ENCODE peak calls at places on chromosomes 5 and 9, in six cellular contexts. One of them, this sample, is unnamed.

GRCh38 chr5:66585291-66585690 is 10.9 kb upstream of the MAST4 start:
- DNase-seq in fibroblast of lung: no peak
- DNase-seq in SJSA1: no peak
- DNase-seq in cardiac muscle cell: no peak
- DNase-seq in mesenchymal stem cell: no peak
- DNase-seq in sigmoid colon: no peak
- DNase-seq in this sample: no peak

GRCh38 chr9:133783331-133783731 is 45.2 kb upstream of the SARDH start:
- DNase-seq in fibroblast of lung: no peak
- DNase-seq in SJSA1: no peak
- DNase-seq in cardiac muscle cell: no peak
- DNase-seq in mesenchymal stem cell: no peak
- DNase-seq in sigmoid colon: no peak
- DNase-seq in this sample: no peak

GRCh38 chr5:120386981-120387380 is 77.1 kb upstream of the PRR16 start:
- DNase-seq in fibroblast of lung: no peak
- DNase-seq in SJSA1: no peak
- DNase-seq in cardiac muscle cell: no peak
- DNase-seq in mesenchymal stem cell: no peak
- DNase-seq in sigmoid colon: no peak
- DNase-seq in this sample: no peak

GRCh38 chr9:133120343-133121199 is 469 bp downstream of the RALGDS start:
- DNase-seq in fibroblast of lung: no peak
- DNase-seq in SJSA1: no peak
- DNase-seq in cardiac muscle cell: no peak
- DNase-seq in mesenchymal stem cell: no peak
- DNase-seq in sigmoid colon: peak; percentile 75
- DNase-seq in this sample: no peak

GRCh38 chr9:79123419-79123818 is 448.3 kb upstream of the TLE4 start:
- DNase-seq in fibroblast of lung: peak; percentile 22
- DNase-seq in SJSA1: no peak
- DNase-seq in cardiac muscle cell: peak; percentile 15
- DNase-seq in mesenchymal stem cell: no peak
- DNase-seq in sigmoid colon: no peak
- DNase-seq in this sample: no peak

GRCh38 chr9:129748249-129748648 is 4.6 kb downstream of the PTGES start:
- DNase-seq in fibroblast of lung: peak; percentile 61
- DNase-seq in SJSA1: no peak
- DNase-seq in cardiac muscle cell: no peak
- DNase-seq in mesenchymal stem cell: no peak
- DNase-seq in sigmoid colon: no peak
- DNase-seq in this sample: no peak

GRCh38 chr5:41435276-41435675 is 75.1 kb downstream of the PLCXD3 start:
- DNase-seq in fibroblast of lung: no peak
- DNase-seq in SJSA1: no peak
- DNase-seq in cardiac muscle cell: no peak
- DNase-seq in mesenchymal stem cell: no peak
- DNase-seq in sigmoid colon: no peak
- DNase-seq in this sample: no peak

GRCh38 chr5:96614110-96614691 is 48.0 kb upstream of the CAST start:
- DNase-seq in fibroblast of lung: peak; percentile 94
- DNase-seq in SJSA1: peak; percentile 90
- DNase-seq in cardiac muscle cell: peak; percentile 93
- DNase-seq in mesenchymal stem cell: peak; percentile 94
- DNase-seq in sigmoid colon: peak; percentile 76
- DNase-seq in this sample: peak; percentile 66

GRCh38 chr5:12730354-12730753 is 826.1 kb upstream of the CTNND2 start:
- DNase-seq in fibroblast of lung: no peak
- DNase-seq in SJSA1: no peak
- DNase-seq in cardiac muscle cell: no peak
- DNase-seq in mesenchymal stem cell: no peak
- DNase-seq in sigmoid colon: no peak
- DNase-seq in this sample: no peak

GRCh38 chr9:130501645-130502044 is 56.9 kb downstream of the ASS1 start:
- DNase-seq in fibroblast of lung: no peak
- DNase-seq in SJSA1: no peak
- DNase-seq in cardiac muscle cell: no peak
- DNase-seq in mesenchymal stem cell: no peak
- DNase-seq in sigmoid colon: no peak
- DNase-seq in this sample: no peak

GRCh38 chr5:96226941-96227552 is 206.0 kb downstream of the PCSK1 start:
- DNase-seq in fibroblast of lung: peak; percentile 93
- DNase-seq in SJSA1: peak; percentile 97
- DNase-seq in cardiac muscle cell: peak; percentile 96
- DNase-seq in mesenchymal stem cell: peak; percentile 44
- DNase-seq in sigmoid colon: peak; percentile 70
- DNase-seq in this sample: no peak

GRCh38 chr9:87812375-87813118 is 70.1 kb upstream of the SPATA31E1 start:
- DNase-seq in fibroblast of lung: peak; percentile 49
- DNase-seq in SJSA1: peak; percentile 61
- DNase-seq in cardiac muscle cell: peak; percentile 81
- DNase-seq in mesenchymal stem cell: peak; percentile 78
- DNase-seq in sigmoid colon: no peak
- DNase-seq in this sample: no peak

GRCh38 chr9:134959971-134960310 is 42.2 kb upstream of the FCN1 start:
- DNase-seq in fibroblast of lung: no peak
- DNase-seq in SJSA1: no peak
- DNase-seq in cardiac muscle cell: no peak
- DNase-seq in mesenchymal stem cell: no peak
- DNase-seq in sigmoid colon: peak; percentile 44
- DNase-seq in this sample: peak; percentile 22

GRCh38 chr5:94153736-94154450 is 412.5 kb upstream of the POU5F2 start:
- DNase-seq in fibroblast of lung: peak; percentile 58
- DNase-seq in SJSA1: no peak
- DNase-seq in cardiac muscle cell: peak; percentile 24
- DNase-seq in mesenchymal stem cell: no peak
- DNase-seq in sigmoid colon: no peak
- DNase-seq in this sample: no peak

GRCh38 chr5:65734921-65735320 is 12.9 kb downstream of the NLN start:
- DNase-seq in fibroblast of lung: no peak
- DNase-seq in SJSA1: no peak
- DNase-seq in cardiac muscle cell: no peak
- DNase-seq in mesenchymal stem cell: no peak
- DNase-seq in sigmoid colon: no peak
- DNase-seq in this sample: no peak

GRCh38 chr5:73816656-73817420 is 190.8 kb downstream of the ARHGEF28 start:
- DNase-seq in fibroblast of lung: peak; percentile 85
- DNase-seq in SJSA1: no peak
- DNase-seq in cardiac muscle cell: peak; percentile 83
- DNase-seq in mesenchymal stem cell: peak; percentile 67
- DNase-seq in sigmoid colon: no peak
- DNase-seq in this sample: no peak

GRCh38 chr5:81151546-81151945 is 81.6 kb upstream of the CKMT2 start:
- DNase-seq in fibroblast of lung: peak; percentile 75
- DNase-seq in SJSA1: no peak
- DNase-seq in cardiac muscle cell: peak; percentile 60
- DNase-seq in mesenchymal stem cell: peak; percentile 84
- DNase-seq in sigmoid colon: no peak
- DNase-seq in this sample: no peak

GRCh38 chr5:75622564-75622963 is 11.3 kb downstream of the ANKDD1B start:
- DNase-seq in fibroblast of lung: no peak
- DNase-seq in SJSA1: peak; percentile 41
- DNase-seq in cardiac muscle cell: no peak
- DNase-seq in mesenchymal stem cell: no peak
- DNase-seq in sigmoid colon: no peak
- DNase-seq in this sample: no peak

GRCh38 chr9:101578378-101578777 is 16.4 kb downstream of the PPP3R2 start:
- DNase-seq in fibroblast of lung: no peak
- DNase-seq in SJSA1: no peak
- DNase-seq in cardiac muscle cell: no peak
- DNase-seq in mesenchymal stem cell: no peak
- DNase-seq in sigmoid colon: no peak
- DNase-seq in this sample: no peak

GRCh38 chr9:115770521-115770920 is 383.1 kb upstream of the PAPPA start:
- DNase-seq in fibroblast of lung: no peak
- DNase-seq in SJSA1: peak; percentile 12
- DNase-seq in cardiac muscle cell: no peak
- DNase-seq in mesenchymal stem cell: peak; percentile 39
- DNase-seq in sigmoid colon: no peak
- DNase-seq in this sample: no peak

GRCh38 chr5:139494832-139495231 is 12.3 kb upstream of the STING1 start:
- DNase-seq in fibroblast of lung: no peak
- DNase-seq in SJSA1: no peak
- DNase-seq in cardiac muscle cell: peak; percentile 83
- DNase-seq in mesenchymal stem cell: peak; percentile 56
- DNase-seq in sigmoid colon: no peak
- DNase-seq in this sample: no peak

GRCh38 chr5:90553711-90554110 is 4.9 kb upstream of the ADGRV1 start:
- DNase-seq in fibroblast of lung: no peak
- DNase-seq in SJSA1: no peak
- DNase-seq in cardiac muscle cell: no peak
- DNase-seq in mesenchymal stem cell: no peak
- DNase-seq in sigmoid colon: no peak
- DNase-seq in this sample: no peak

DNA sequence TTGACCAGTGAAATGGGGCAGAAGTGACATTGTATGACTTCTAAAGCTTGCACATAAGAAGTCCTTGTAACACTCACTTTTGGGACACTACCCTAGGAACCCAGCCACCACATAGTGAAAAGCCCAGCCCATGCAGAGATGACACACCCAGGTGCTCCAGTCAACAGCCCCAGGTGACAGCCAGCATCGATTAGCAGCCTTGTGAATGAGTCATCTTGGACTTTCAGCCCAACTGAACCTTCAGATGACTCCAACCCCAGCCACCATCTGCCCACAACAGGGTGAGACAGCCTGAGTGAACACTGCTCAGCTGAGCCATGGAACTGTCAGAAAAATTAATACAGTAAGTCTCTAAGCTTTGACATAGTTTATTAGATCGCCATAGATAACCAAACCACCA is 458.6 kb downstream of the ZSWIM6 start:
- DNase-seq in fibroblast of lung: no peak
- DNase-seq in SJSA1: no peak
- DNase-seq in cardiac muscle cell: no peak
- DNase-seq in mesenchymal stem cell: no peak
- DNase-seq in sigmoid colon: no peak
- DNase-seq in this sample: no peak
- H3K27ac ChIP-seq in fibroblast of lung: no peak overlapping the region
- H3K27ac ChIP-seq in SJSA1: no peak overlapping the region
- H3K27ac ChIP-seq in cardiac muscle cell: no peak overlapping the region
- H3K27ac ChIP-seq in mesenchymal stem cell: no peak overlapping the region
- H3K27ac ChIP-seq in sigmoid colon: no peak overlapping the region
- H3K27ac ChIP-seq in this sample: no peak overlapping the region

GRCh38 chr5:133686566-133686965 is 74.2 kb upstream of the FSTL4 start:
- DNase-seq in fibroblast of lung: no peak
- DNase-seq in SJSA1: no peak
- DNase-seq in cardiac muscle cell: no peak
- DNase-seq in mesenchymal stem cell: no peak
- DNase-seq in sigmoid colon: no peak
- DNase-seq in this sample: no peak

GRCh38 chr5:133685402-133686018 is 73.2 kb upstream of the FSTL4 start:
- DNase-seq in fibroblast of lung: no peak
- DNase-seq in SJSA1: no peak
- DNase-seq in cardiac muscle cell: no peak
- DNase-seq in mesenchymal stem cell: no peak
- DNase-seq in sigmoid colon: peak; percentile 40
- DNase-seq in this sample: no peak

GRCh38 chr5:133688386-133688785 is 76.0 kb upstream of the FSTL4 start:
- DNase-seq in fibroblast of lung: no peak
- DNase-seq in SJSA1: peak; percentile 30
- DNase-seq in cardiac muscle cell: no peak
- DNase-seq in mesenchymal stem cell: no peak
- DNase-seq in sigmoid colon: no peak
- DNase-seq in this sample: no peak

GRCh38 chr5:133690746-133691145 is 78.4 kb upstream of the FSTL4 start:
- DNase-seq in fibroblast of lung: no peak
- DNase-seq in SJSA1: no peak
- DNase-seq in cardiac muscle cell: no peak
- DNase-seq in mesenchymal stem cell: no peak
- DNase-seq in sigmoid colon: peak; percentile 11
- DNase-seq in this sample: no peak

DNA sequence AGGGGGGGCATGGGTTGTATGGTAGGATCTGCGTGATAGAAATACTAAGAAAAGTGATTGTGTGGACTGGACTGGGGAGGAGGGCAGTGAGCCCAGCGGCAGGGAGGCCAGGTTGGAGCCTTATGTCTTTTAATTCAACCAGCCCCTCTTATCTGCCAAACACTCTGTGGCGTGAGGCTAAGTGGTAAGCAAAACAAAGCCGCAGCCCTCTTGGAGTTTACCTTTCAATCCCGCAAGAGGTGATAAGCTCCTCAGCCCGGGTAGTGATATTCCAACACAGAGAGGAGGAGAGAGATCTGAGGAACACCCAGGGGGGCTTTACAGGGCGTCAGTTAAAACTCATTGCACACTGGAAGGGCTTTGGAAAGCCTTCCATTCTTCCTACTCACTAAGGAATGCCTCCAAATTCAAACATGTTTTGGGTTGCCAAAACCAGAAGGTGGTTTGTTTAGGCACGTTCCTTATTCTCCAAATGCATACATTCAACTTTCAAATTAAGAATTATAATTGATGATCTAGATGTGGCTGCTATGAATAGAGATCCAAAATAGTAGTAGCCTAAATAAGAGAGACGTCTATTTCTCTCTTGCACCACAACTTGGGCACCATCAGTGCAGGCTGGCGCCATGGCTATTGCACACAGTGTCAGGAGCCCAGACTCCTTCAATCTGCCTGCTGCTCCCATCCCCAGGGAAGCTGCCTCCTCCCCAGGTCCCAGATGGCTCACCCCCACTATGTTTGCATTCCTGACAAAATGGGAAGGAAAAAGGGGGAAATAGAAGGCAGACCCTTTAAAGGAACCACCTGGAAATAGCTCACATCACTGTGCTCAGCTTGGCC is 75.1 kb upstream of the FSTL4 start:
- DNase-seq in fibroblast of lung: no peak
- DNase-seq in SJSA1: no peak
- DNase-seq in cardiac muscle cell: no peak
- DNase-seq in mesenchymal stem cell: no peak
- DNase-seq in sigmoid colon: peak; percentile 39
- DNase-seq in this sample: no peak
- H3K4me1 ChIP-seq in fibroblast of lung: no peaks in the 10 kb centered on the region
- H3K4me1 ChIP-seq in SJSA1: peaks cover 10% of the 10 kb centered on the region
- H3K4me1 ChIP-seq in cardiac muscle cell: no peaks in the 10 kb centered on the region
- H3K4me1 ChIP-seq in mesenchymal stem cell: no peaks in the 10 kb centered on the region
- H3K4me1 ChIP-seq in sigmoid colon: no peaks in the 10 kb centered on the region
- H3K4me1 ChIP-seq in this sample: no peaks in the 10 kb centered on the region

GRCh38 chr5:103829585-103829984 is 267.0 kb upstream of the NUDT12 start:
- DNase-seq in fibroblast of lung: no peak
- DNase-seq in SJSA1: no peak
- DNase-seq in cardiac muscle cell: no peak
- DNase-seq in mesenchymal stem cell: no peak
- DNase-seq in sigmoid colon: no peak
- DNase-seq in this sample: no peak

DNA sequence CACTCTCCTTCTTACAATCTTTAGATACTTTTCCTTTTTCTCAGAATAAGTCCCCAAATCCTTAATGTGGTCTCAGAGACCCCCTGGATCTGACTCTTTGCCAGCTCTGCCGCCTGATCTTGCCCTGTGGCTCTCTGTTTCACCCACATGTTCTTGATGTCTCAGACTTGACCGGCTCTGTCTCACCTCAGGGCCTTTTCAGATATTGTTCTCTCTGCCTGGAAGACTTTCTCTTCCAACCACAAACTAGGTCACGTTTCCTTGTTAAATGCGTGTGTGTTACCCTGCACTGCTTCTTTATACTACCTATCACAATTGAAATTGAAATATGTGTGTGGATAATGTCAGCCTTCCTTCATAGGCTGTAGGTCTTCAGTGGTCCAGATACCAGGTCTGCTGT is 265.4 kb upstream of the NUDT12 start:
- DNase-seq in fibroblast of lung: no peak
- DNase-seq in SJSA1: no peak
- DNase-seq in cardiac muscle cell: no peak
- DNase-seq in mesenchymal stem cell: no peak
- DNase-seq in sigmoid colon: no peak
- DNase-seq in this sample: no peak
- H3K27ac ChIP-seq in fibroblast of lung: no peak overlapping the region
- H3K27ac ChIP-seq in SJSA1: no peak overlapping the region
- H3K27ac ChIP-seq in cardiac muscle cell: no peak overlapping the region
- H3K27ac ChIP-seq in mesenchymal stem cell: no peak overlapping the region
- H3K27ac ChIP-seq in sigmoid colon: no peak overlapping the region
- H3K27ac ChIP-seq in this sample: no peak overlapping the region

GRCh38 chr9:91639054-91639453 is 215.4 kb upstream of the NFIL3 start:
- DNase-seq in fibroblast of lung: no peak
- DNase-seq in SJSA1: no peak
- DNase-seq in cardiac muscle cell: no peak
- DNase-seq in mesenchymal stem cell: no peak
- DNase-seq in sigmoid colon: no peak
- DNase-seq in this sample: no peak
- H3K4me1 ChIP-seq in fibroblast of lung: no peaks in the 10 kb centered on the region
- H3K4me1 ChIP-seq in SJSA1: no peaks in the 10 kb centered on the region
- H3K4me1 ChIP-seq in cardiac muscle cell: no peaks in the 10 kb centered on the region
- H3K4me1 ChIP-seq in mesenchymal stem cell: no peaks in the 10 kb centered on the region
- H3K4me1 ChIP-seq in sigmoid colon: peaks cover 13% of the 10 kb centered on the region
- H3K4me1 ChIP-seq in this sample: no peaks in the 10 kb centered on the region